ENCODE peak calls at places on chromosomes 13 and 19, in five cellular contexts. I is body of pancreas, R is neural progenitor cell, P is right atrium auricular region, X is uterus. O is an unnamed sample. For H3K36me3 and H3K27me3, the result is how much of the 10 kb centered on the place peaks cover.

GRCh38 chr13:99759163-99759552 is 212.4 kb downstream of the ZIC5 start:
- DNase-seq in I (no peak), R (no peak), P (no peak), X (no peak), O (no peak)

GRCh38 chr13:21637296-21637695 is 33.3 kb upstream of the MICU2 start:
- DNase-seq in I (peak), R (no peak), P (no peak), X (no peak), O (no peak)

GRCh38 chr19:14563989-14564650 is 7.7 kb downstream of the NDUFB7 start:
- DNase-seq in I (peak), R (peak), P (no peak), X (no peak), O (peak)

GRCh38 chr19:1166872-1167573 is 7.0 kb downstream of the SBNO2 start:
- DNase-seq in I (peak), R (no peak), P (peak), X (no peak), O (no peak)

GRCh38 chr13:76035711-76036110 is 399.6 kb downstream of the LMO7 start:
- DNase-seq in I (no peak), R (no peak), P (no peak), X (no peak), O (no peak)

GRCh38 chr19:1591421-1592022 is 1.1 kb downstream of the MBD3 start:
- DNase-seq in I (peak), R (peak), P (no peak), X (no peak), O (peak)

GRCh38 chr13:63107163-63107935 is 1691.7 kb upstream of the PCDH20 start:
- DNase-seq in I (no peak), R (no peak), P (no peak), X (no peak), O (no peak)

GRCh38 chr13:50805805-50806204 is 37.7 kb downstream of the DLEU7 start:
- DNase-seq in I (no peak), R (peak), P (no peak), X (no peak), O (no peak)

GRCh38 chr19:8576273-8576993 is 809 bp downstream of the MYO1F start:
- DNase-seq in I (no peak), R (no peak), P (no peak), X (no peak), O (no peak)

GRCh38 chr19:3369337-3370213 is 3.2 kb downstream of the NFIC start:
- DNase-seq in I (peak), R (peak), P (no peak), X (peak), O (peak)

GRCh38 chr13:102598061-102598460 is 1.3 kb downstream of the TPP2 start:
- DNase-seq in I (no peak), R (no peak), P (no peak), X (no peak), O (peak)

GRCh38 chr13:113883314-113883811 is 19.5 kb upstream of the GAS6 start:
- DNase-seq in I (no peak), R (no peak), P (peak), X (no peak), O (peak)

GRCh38 chr13:113883921-113884804 is 20.3 kb upstream of the GAS6 start:
- DNase-seq in I (no peak), R (no peak), P (peak), X (no peak), O (peak)

GRCh38 chr13:113882266-113882627 is 18.4 kb upstream of the GAS6 start:
- DNase-seq in I (peak), R (no peak), P (peak), X (no peak), O (no peak)

GRCh38 chr13:113881614-113882265 is 17.9 kb upstream of the GAS6 start:
- DNase-seq in I (peak), R (no peak), P (peak), X (no peak), O (no peak)

DNA sequence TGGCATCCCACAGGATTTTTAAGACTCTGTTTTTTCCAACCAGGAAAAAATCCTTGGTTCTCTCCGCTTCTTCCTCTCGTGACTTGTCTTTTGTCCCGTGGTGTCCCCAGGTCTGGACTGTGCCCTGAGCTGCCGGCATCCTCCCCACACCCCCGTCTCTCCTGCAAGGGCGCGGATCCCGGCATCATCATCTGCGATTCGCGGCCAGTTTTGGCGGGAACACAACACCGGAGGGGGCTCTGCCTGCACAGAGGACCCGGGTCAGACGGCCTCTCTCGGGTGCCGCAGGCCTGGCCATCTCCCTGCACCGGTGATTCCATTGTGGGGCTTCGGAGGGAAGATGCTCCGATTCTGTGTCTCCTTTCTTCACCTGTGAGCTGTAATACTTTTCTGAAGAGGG is 18.8 kb upstream of the GAS6 start:
- DNase-seq in I (no peak), R (no peak), P (peak), X (no peak), O (peak)
- H3K4me3 ChIP-seq in I (no peak), R (no peak), P (no peak), X (no peak), O (no peak)

GRCh38 chr19:12137541-12137940 is 2.6 kb downstream of the ZNF20 start:
- DNase-seq in I (no peak), R (no peak), P (no peak), X (no peak), O (peak)

GRCh38 chr19:12140545-12141404 is 625 bp upstream of the ZNF20 start:
- DNase-seq in I (peak), R (peak), P (peak), X (peak), O (peak)

GRCh38 chr19:12139309-12139708 is 841 bp downstream of the ZNF20 start:
- DNase-seq in I (no peak), R (peak), P (no peak), X (no peak), O (no peak)

GRCh38 chr19:12139885-12140544 is at the start of gene ZNF20:
- DNase-seq in I (peak), R (peak), P (peak), X (peak), O (peak)

DNA sequence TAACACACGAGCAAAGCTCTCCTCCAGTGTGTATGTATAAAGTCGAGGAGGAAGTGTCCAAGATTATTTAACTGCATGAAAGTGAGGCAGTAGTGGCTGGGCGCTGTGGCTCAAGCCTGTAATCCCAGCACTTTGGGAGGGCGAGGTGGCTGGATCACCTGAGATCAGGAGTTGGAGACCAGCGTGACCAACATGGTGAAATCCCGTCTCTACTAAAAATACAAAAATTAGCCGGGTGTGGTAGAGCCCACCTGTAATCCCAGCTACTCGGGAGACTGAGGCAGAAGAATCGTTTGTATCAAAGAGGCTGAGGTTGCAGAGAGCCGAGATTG is 1.2 kb upstream of the ZNF20 start:
- DNase-seq in I (no peak), R (no peak), P (no peak), X (no peak), O (no peak)
- H3K36me3 ChIP-seq in I (under half), R (under half), P (under half), X (under half), O (under half)

GRCh38 chr19:50496189-50497029 is 14.6 kb downstream of the JOSD2 start:
- DNase-seq in I (peak), R (peak), P (no peak), X (peak), O (peak)

GRCh38 chr19:50495020-50495531 is 15.9 kb downstream of the JOSD2 start:
- DNase-seq in I (no peak), R (no peak), P (no peak), X (no peak), O (no peak)

GRCh38 chr19:50494186-50495019 is 16.6 kb downstream of the JOSD2 start:
- DNase-seq in I (no peak), R (no peak), P (no peak), X (no peak), O (no peak)

GRCh38 chr19:50498219-50499056 is 12.6 kb downstream of the JOSD2 start:
- DNase-seq in I (no peak), R (no peak), P (no peak), X (no peak), O (no peak)

DNA sequence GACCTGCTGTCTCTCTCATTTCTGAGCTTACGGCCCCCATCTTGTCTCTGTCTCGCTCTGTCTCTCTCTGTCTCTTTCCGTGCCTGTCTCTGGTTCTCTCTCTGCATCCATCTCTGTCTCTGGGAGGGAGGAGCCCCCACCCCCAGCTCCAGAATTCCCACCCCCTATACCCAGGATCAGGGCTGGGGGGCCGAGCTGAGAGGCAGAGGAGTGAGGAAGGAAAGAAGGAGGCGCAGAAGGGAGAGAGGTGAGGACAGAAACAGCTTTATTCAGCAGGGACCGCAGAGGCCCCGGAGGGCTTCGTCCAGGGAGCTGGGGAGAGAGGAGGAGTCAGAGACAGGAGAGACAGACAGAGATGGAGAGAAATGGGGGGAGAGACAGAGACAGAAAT is 14.0 kb downstream of the JOSD2 start:
- DNase-seq in I (no peak), R (no peak), P (no peak), X (peak), O (no peak)
- H3K27me3 ChIP-seq in I (under half), R (half or more), P (under half), X (under half), O (half or more)

DNA sequence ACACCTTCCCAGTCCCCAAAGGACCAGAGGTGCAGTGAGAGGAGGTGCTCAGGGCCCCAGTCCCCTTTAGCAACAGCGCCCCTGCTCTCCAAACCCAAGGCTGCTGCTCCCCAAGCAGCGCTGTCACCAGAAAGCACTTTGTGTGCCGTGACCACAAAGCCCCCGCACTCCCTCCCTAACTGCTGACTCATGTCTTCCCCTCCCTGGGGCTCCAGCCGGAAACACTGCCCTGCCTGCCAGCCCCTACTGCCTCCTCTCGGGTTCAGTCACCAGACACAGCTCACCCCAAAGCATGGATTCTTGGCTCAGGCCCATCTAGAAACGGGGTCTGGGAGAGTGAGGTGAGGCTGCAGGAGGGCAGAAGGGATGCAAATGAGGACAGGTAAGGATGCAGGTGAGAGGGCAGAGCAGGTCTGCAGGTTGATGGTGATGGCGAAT is 4.9 kb upstream of the TNFSF14 start:
- DNase-seq in I (peak), R (peak), P (no peak), X (peak), O (peak)
- H3K4me3 ChIP-seq in I (no peak), R (no peak), P (no peak), X (no peak), O (no peak)

GRCh38 chr19:18848860-18849661 is 17.3 kb downstream of the UPF1 start:
- DNase-seq in I (no peak), R (no peak), P (peak), X (peak), O (no peak)

GRCh38 chr19:18847516-18848463 is 16.0 kb downstream of the UPF1 start:
- DNase-seq in I (no peak), R (no peak), P (peak), X (peak), O (no peak)

GRCh38 chr19:18850560-18851375 is 19.0 kb downstream of the UPF1 start:
- DNase-seq in I (no peak), R (no peak), P (no peak), X (peak), O (no peak)

GRCh38 chr19:18851673-18852325 is 20.0 kb downstream of the UPF1 start:
- DNase-seq in I (no peak), R (no peak), P (no peak), X (no peak), O (no peak)

DNA sequence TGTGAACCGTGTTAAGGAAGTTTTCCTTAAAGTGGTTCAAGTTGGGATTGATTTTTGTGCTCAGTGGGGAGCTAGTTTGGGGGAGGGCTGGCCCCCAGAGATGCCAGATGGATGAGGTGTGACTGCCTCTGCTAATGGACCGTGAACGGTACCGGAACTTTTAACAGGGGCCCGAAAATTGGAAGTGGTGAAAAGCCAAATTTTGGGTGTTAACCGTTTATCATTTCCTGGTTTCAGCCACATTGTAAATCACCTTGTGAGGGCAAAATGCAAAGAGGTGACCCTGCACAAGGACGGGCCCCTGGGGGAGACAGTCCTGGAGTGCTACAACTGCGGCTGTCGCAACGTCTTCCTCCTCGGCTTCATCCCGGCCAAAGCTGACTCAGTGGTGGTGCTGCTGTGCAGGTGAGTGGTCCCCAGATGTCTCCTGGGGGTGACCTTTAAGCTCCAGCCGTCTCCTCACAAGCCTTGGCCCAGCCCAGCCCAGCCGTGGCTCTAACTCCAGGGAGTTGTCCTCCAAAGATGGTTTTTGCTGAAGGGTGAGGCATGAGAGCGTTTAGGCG is 18.2 kb downstream of the UPF1 start:
- DNase-seq in I (no peak), R (no peak), P (no peak), X (peak), O (no peak)
- H3K36me3 ChIP-seq in I (under half), R (under half), P (half or more), X (under half), O (under half)